ENCODE peak calls at places on chromosomes 11 and 22, in eight cellular contexts. One of them, this sample, is unnamed.
A peak's percentile ranks its signal among the peaks of the same experiment; 100 is the strongest.

GRCh38 chr11:83033972-83034672 is 37.6 kb downstream of the RAB30 start:
- DNase-seq in fibroblast of lung: peak; percentile 89
- DNase-seq in CD4-positive, alpha-beta memory T cell: no peak
- DNase-seq in testis: peak; percentile 32
- DNase-seq in tibial artery: peak; percentile 58
- DNase-seq in gastrocnemius medialis: peak; percentile 86
- DNase-seq in CD4-positive, alpha-beta T cell: no peak
- DNase-seq in caudate nucleus: no peak
- DNase-seq in this sample: peak; percentile 94

GRCh38 chr11:8789864-8790263 is 107.3 kb downstream of the RPL27A start:
- DNase-seq in caudate nucleus: no peak
- DNase-seq in tibial artery: no peak
- DNase-seq in gastrocnemius medialis: no peak
- DNase-seq in fibroblast of lung: no peak
- DNase-seq in testis: no peak
- DNase-seq in CD4-positive, alpha-beta T cell: no peak
- DNase-seq in CD4-positive, alpha-beta memory T cell: no peak
- DNase-seq in this sample: no peak

GRCh38 chr11:6927030-6927617 is 898 bp downstream of the ZNF215 start:
- DNase-seq in caudate nucleus: no peak
- DNase-seq in testis: no peak
- DNase-seq in gastrocnemius medialis: no peak
- DNase-seq in tibial artery: no peak
- DNase-seq in CD4-positive, alpha-beta T cell: no peak
- DNase-seq in CD4-positive, alpha-beta memory T cell: no peak
- DNase-seq in fibroblast of lung: peak; percentile 17
- DNase-seq in this sample: no peak

GRCh38 chr22:50526849-50527801 is 1.7 kb upstream of the SCO2 start:
- DNase-seq in tibial artery: peak; percentile 66
- DNase-seq in caudate nucleus: no peak
- DNase-seq in gastrocnemius medialis: peak; percentile 45
- DNase-seq in CD4-positive, alpha-beta memory T cell: no peak
- DNase-seq in CD4-positive, alpha-beta T cell: no peak
- DNase-seq in testis: no peak
- DNase-seq in fibroblast of lung: peak; percentile 35
- DNase-seq in this sample: peak; percentile 58

GRCh38 chr11:26599421-26599820 is 27.4 kb upstream of the MUC15 start:
- DNase-seq in testis: no peak
- DNase-seq in CD4-positive, alpha-beta memory T cell: no peak
- DNase-seq in tibial artery: no peak
- DNase-seq in CD4-positive, alpha-beta T cell: no peak
- DNase-seq in fibroblast of lung: peak; percentile 89
- DNase-seq in caudate nucleus: no peak
- DNase-seq in gastrocnemius medialis: no peak
- DNase-seq in this sample: no peak

GRCh38 chr11:69683764-69684333 is 8.7 kb upstream of the LTO1 start:
- DNase-seq in CD4-positive, alpha-beta memory T cell: no peak
- DNase-seq in testis: no peak
- DNase-seq in CD4-positive, alpha-beta T cell: no peak
- DNase-seq in caudate nucleus: no peak
- DNase-seq in fibroblast of lung: no peak
- DNase-seq in tibial artery: no peak
- DNase-seq in gastrocnemius medialis: no peak
- DNase-seq in this sample: no peak

GRCh38 chr22:25582946-25583345 is 18.5 kb downstream of the GRK3 start:
- DNase-seq in CD4-positive, alpha-beta T cell: no peak
- DNase-seq in caudate nucleus: no peak
- DNase-seq in tibial artery: no peak
- DNase-seq in testis: no peak
- DNase-seq in gastrocnemius medialis: no peak
- DNase-seq in CD4-positive, alpha-beta memory T cell: no peak
- DNase-seq in fibroblast of lung: peak; percentile 19
- DNase-seq in this sample: peak; percentile 65

GRCh38 chr11:88469828-88470227 is 132.3 kb upstream of the CTSC start:
- DNase-seq in gastrocnemius medialis: no peak
- DNase-seq in fibroblast of lung: no peak
- DNase-seq in testis: no peak
- DNase-seq in caudate nucleus: no peak
- DNase-seq in CD4-positive, alpha-beta memory T cell: no peak
- DNase-seq in CD4-positive, alpha-beta T cell: no peak
- DNase-seq in tibial artery: no peak
- DNase-seq in this sample: no peak

GRCh38 chr22:19181786-19182471 is 3.4 kb upstream of the SLC25A1 start:
- DNase-seq in CD4-positive, alpha-beta T cell: no peak
- DNase-seq in fibroblast of lung: no peak
- DNase-seq in CD4-positive, alpha-beta memory T cell: no peak
- DNase-seq in caudate nucleus: no peak
- DNase-seq in gastrocnemius medialis: no peak
- DNase-seq in tibial artery: no peak
- DNase-seq in testis: no peak
- DNase-seq in this sample: no peak

GRCh38 chr11:82996966-82997606 is 74.6 kb downstream of the RAB30 start:
- DNase-seq in gastrocnemius medialis: peak; percentile 52
- DNase-seq in testis: no peak
- DNase-seq in CD4-positive, alpha-beta T cell: no peak
- DNase-seq in fibroblast of lung: no peak
- DNase-seq in CD4-positive, alpha-beta memory T cell: no peak
- DNase-seq in caudate nucleus: no peak
- DNase-seq in tibial artery: no peak
- DNase-seq in this sample: peak; percentile 69

GRCh38 chr11:111069076-111069475 is 176.4 kb upstream of the POU2AF2 start:
- DNase-seq in fibroblast of lung: peak; percentile 75
- DNase-seq in CD4-positive, alpha-beta memory T cell: no peak
- DNase-seq in tibial artery: no peak
- DNase-seq in caudate nucleus: no peak
- DNase-seq in CD4-positive, alpha-beta T cell: no peak
- DNase-seq in testis: no peak
- DNase-seq in gastrocnemius medialis: no peak
- DNase-seq in this sample: peak; percentile 16

GRCh38 chr22:45552580-45553332 is 50.1 kb downstream of the FBLN1 start:
- DNase-seq in CD4-positive, alpha-beta T cell: no peak
- DNase-seq in fibroblast of lung: peak; percentile 97
- DNase-seq in gastrocnemius medialis: no peak
- DNase-seq in CD4-positive, alpha-beta memory T cell: no peak
- DNase-seq in testis: peak; percentile 62
- DNase-seq in caudate nucleus: peak; percentile 39
- DNase-seq in tibial artery: peak; percentile 56
- DNase-seq in this sample: peak; percentile 84

GRCh38 chr11:17972987-17973386 is 39.9 kb downstream of the SERGEF start:
- DNase-seq in CD4-positive, alpha-beta memory T cell: no peak
- DNase-seq in testis: peak; percentile 50
- DNase-seq in CD4-positive, alpha-beta T cell: no peak
- DNase-seq in caudate nucleus: peak; percentile 52
- DNase-seq in tibial artery: peak; percentile 31
- DNase-seq in gastrocnemius medialis: peak; percentile 67
- DNase-seq in fibroblast of lung: peak; percentile 94
- DNase-seq in this sample: peak; percentile 95

GRCh38 chr11:33655842-33656600 is 44.6 kb downstream of the C11orf91 start:
- DNase-seq in gastrocnemius medialis: no peak
- DNase-seq in caudate nucleus: no peak
- DNase-seq in testis: no peak
- DNase-seq in tibial artery: no peak
- DNase-seq in fibroblast of lung: no peak
- DNase-seq in CD4-positive, alpha-beta T cell: no peak
- DNase-seq in CD4-positive, alpha-beta memory T cell: no peak
- DNase-seq in this sample: no peak

GRCh38 chr11:25758145-25758661 is 573.7 kb upstream of the ANO3 start:
- DNase-seq in CD4-positive, alpha-beta T cell: no peak
- DNase-seq in tibial artery: no peak
- DNase-seq in CD4-positive, alpha-beta memory T cell: no peak
- DNase-seq in testis: no peak
- DNase-seq in fibroblast of lung: no peak
- DNase-seq in gastrocnemius medialis: no peak
- DNase-seq in caudate nucleus: no peak
- DNase-seq in this sample: no peak

GRCh38 chr11:62012451-62013265 is 45.2 kb upstream of the FTH1 start:
- DNase-seq in tibial artery: no peak
- DNase-seq in CD4-positive, alpha-beta T cell: no peak
- DNase-seq in fibroblast of lung: peak; percentile 28
- DNase-seq in gastrocnemius medialis: no peak
- DNase-seq in caudate nucleus: no peak
- DNase-seq in CD4-positive, alpha-beta memory T cell: no peak
- DNase-seq in testis: no peak
- DNase-seq in this sample: no peak

GRCh38 chr11:44863231-44863630 is 87.5 kb downstream of the TP53I11 start:
- DNase-seq in testis: no peak
- DNase-seq in caudate nucleus: no peak
- DNase-seq in fibroblast of lung: no peak
- DNase-seq in CD4-positive, alpha-beta T cell: no peak
- DNase-seq in tibial artery: no peak
- DNase-seq in CD4-positive, alpha-beta memory T cell: no peak
- DNase-seq in gastrocnemius medialis: no peak
- DNase-seq in this sample: no peak

GRCh38 chr22:30251661-30252226 is 5.2 kb upstream of the LIF start:
- DNase-seq in gastrocnemius medialis: no peak
- DNase-seq in fibroblast of lung: peak; percentile 36
- DNase-seq in CD4-positive, alpha-beta T cell: no peak
- DNase-seq in caudate nucleus: no peak
- DNase-seq in CD4-positive, alpha-beta memory T cell: no peak
- DNase-seq in testis: no peak
- DNase-seq in tibial artery: no peak
- DNase-seq in this sample: peak; percentile 51

GRCh38 chr22:38873469-38874411 is 1.7 kb upstream of the CBX6 start:
- DNase-seq in CD4-positive, alpha-beta memory T cell: peak; percentile 11
- DNase-seq in fibroblast of lung: no peak
- DNase-seq in tibial artery: no peak
- DNase-seq in gastrocnemius medialis: no peak
- DNase-seq in caudate nucleus: no peak
- DNase-seq in CD4-positive, alpha-beta T cell: peak; percentile 39
- DNase-seq in testis: no peak
- DNase-seq in this sample: no peak

GRCh38 chr11:65393513-65394079 is 7.2 kb downstream of the FRMD8 start:
- DNase-seq in tibial artery: no peak
- DNase-seq in testis: no peak
- DNase-seq in gastrocnemius medialis: no peak
- DNase-seq in caudate nucleus: no peak
- DNase-seq in CD4-positive, alpha-beta memory T cell: no peak
- DNase-seq in fibroblast of lung: no peak
- DNase-seq in CD4-positive, alpha-beta T cell: no peak
- DNase-seq in this sample: no peak
- H3K27ac ChIP-seq in tibial artery: no peak overlapping the region
- H3K27ac ChIP-seq in testis: no peak overlapping the region
- H3K27ac ChIP-seq in gastrocnemius medialis: no peak overlapping the region
- H3K27ac ChIP-seq in caudate nucleus: no peak overlapping the region
- H3K27ac ChIP-seq in CD4-positive, alpha-beta memory T cell: no peak overlapping the region
- H3K27ac ChIP-seq in fibroblast of lung: no peak overlapping the region
- H3K27ac ChIP-seq in CD4-positive, alpha-beta T cell: no peak overlapping the region
- H3K27ac ChIP-seq in this sample: no peak overlapping the region

GRCh38 chr22:29166180-29166579 is 39.5 kb upstream of the EMID1 start:
- DNase-seq in fibroblast of lung: no peak
- DNase-seq in gastrocnemius medialis: no peak
- DNase-seq in caudate nucleus: no peak
- DNase-seq in CD4-positive, alpha-beta memory T cell: no peak
- DNase-seq in tibial artery: no peak
- DNase-seq in CD4-positive, alpha-beta T cell: no peak
- DNase-seq in testis: no peak
- DNase-seq in this sample: no peak
- H3K27ac ChIP-seq in fibroblast of lung: no peak overlapping the region
- H3K27ac ChIP-seq in gastrocnemius medialis: no peak overlapping the region
- H3K27ac ChIP-seq in caudate nucleus: no peak overlapping the region
- H3K27ac ChIP-seq in CD4-positive, alpha-beta memory T cell: no peak overlapping the region
- H3K27ac ChIP-seq in tibial artery: no peak overlapping the region
- H3K27ac ChIP-seq in CD4-positive, alpha-beta T cell: no peak overlapping the region
- H3K27ac ChIP-seq in testis: no peak overlapping the region
- H3K27ac ChIP-seq in this sample: no peak overlapping the region

DNA sequence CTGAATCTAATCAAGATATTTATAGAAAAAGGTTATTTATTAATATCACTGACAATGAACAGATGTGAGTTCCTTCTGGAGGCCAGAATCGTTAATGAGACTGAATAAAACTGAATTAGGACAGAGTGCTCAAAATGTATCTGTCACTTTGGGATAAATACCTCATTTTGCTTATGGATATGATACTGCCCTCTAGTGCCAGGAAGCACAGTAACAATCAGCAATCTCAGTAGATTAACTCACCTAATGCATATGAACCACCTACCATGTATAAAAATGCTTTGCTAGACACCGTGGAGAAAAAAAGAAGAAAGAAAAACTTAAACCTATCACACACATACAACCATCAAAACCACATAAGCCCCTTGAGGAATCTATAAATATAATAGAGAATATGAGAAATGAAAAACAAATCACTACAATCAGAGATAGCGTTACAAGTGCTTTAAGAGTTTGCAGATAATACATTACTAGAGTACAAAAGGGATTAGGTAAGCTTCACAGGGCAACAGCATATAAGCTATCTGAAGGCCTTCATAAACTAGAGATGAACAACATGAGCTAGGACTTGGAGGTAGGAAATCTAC is 117.4 kb downstream of the SGSM3 start:
- DNase-seq in CD4-positive, alpha-beta memory T cell: peak; percentile 45
- DNase-seq in fibroblast of lung: peak; percentile 61
- DNase-seq in tibial artery: no peak
- DNase-seq in gastrocnemius medialis: no peak
- DNase-seq in caudate nucleus: no peak
- DNase-seq in testis: no peak
- DNase-seq in CD4-positive, alpha-beta T cell: no peak
- DNase-seq in this sample: peak; percentile 42
- H3K27ac ChIP-seq in CD4-positive, alpha-beta memory T cell: no peak overlapping the region
- H3K27ac ChIP-seq in fibroblast of lung: no peak overlapping the region
- H3K27ac ChIP-seq in tibial artery: peak overlapping the region; percentile 61
- H3K27ac ChIP-seq in gastrocnemius medialis: peak overlapping the region; percentile 74
- H3K27ac ChIP-seq in caudate nucleus: no peak overlapping the region
- H3K27ac ChIP-seq in testis: no peak overlapping the region
- H3K27ac ChIP-seq in CD4-positive, alpha-beta T cell: no peak overlapping the region
- H3K27ac ChIP-seq in this sample: no peak overlapping the region

GRCh38 chr11:71153005-71153395 is 99.4 kb downstream of the SHANK2 start:
- DNase-seq in testis: peak; percentile 30
- DNase-seq in tibial artery: no peak
- DNase-seq in CD4-positive, alpha-beta memory T cell: no peak
- DNase-seq in gastrocnemius medialis: no peak
- DNase-seq in fibroblast of lung: peak; percentile 9
- DNase-seq in caudate nucleus: no peak
- DNase-seq in CD4-positive, alpha-beta T cell: no peak
- DNase-seq in this sample: no peak

GRCh38 chr11:71151561-71151960 is 100.8 kb downstream of the SHANK2 start:
- DNase-seq in fibroblast of lung: no peak
- DNase-seq in testis: no peak
- DNase-seq in caudate nucleus: no peak
- DNase-seq in tibial artery: no peak
- DNase-seq in CD4-positive, alpha-beta memory T cell: no peak
- DNase-seq in gastrocnemius medialis: no peak
- DNase-seq in CD4-positive, alpha-beta T cell: no peak
- DNase-seq in this sample: no peak

GRCh38 chr11:71156301-71156700 is 96.1 kb downstream of the SHANK2 start:
- DNase-seq in CD4-positive, alpha-beta T cell: no peak
- DNase-seq in caudate nucleus: no peak
- DNase-seq in gastrocnemius medialis: no peak
- DNase-seq in CD4-positive, alpha-beta memory T cell: no peak
- DNase-seq in fibroblast of lung: no peak
- DNase-seq in tibial artery: peak; percentile 5
- DNase-seq in testis: no peak
- DNase-seq in this sample: no peak

GRCh38 chr11:71155846-71156245 is 96.5 kb downstream of the SHANK2 start:
- DNase-seq in tibial artery: peak; percentile 11
- DNase-seq in CD4-positive, alpha-beta T cell: no peak
- DNase-seq in testis: no peak
- DNase-seq in fibroblast of lung: no peak
- DNase-seq in gastrocnemius medialis: no peak
- DNase-seq in caudate nucleus: no peak
- DNase-seq in CD4-positive, alpha-beta memory T cell: no peak
- DNase-seq in this sample: no peak

GRCh38 chr11:71154406-71154805 is 98.0 kb downstream of the SHANK2 start:
- DNase-seq in fibroblast of lung: no peak
- DNase-seq in gastrocnemius medialis: no peak
- DNase-seq in testis: no peak
- DNase-seq in caudate nucleus: no peak
- DNase-seq in tibial artery: peak; percentile 0
- DNase-seq in CD4-positive, alpha-beta T cell: no peak
- DNase-seq in CD4-positive, alpha-beta memory T cell: no peak
- DNase-seq in this sample: no peak
- H3K27ac ChIP-seq in fibroblast of lung: no peak overlapping the region
- H3K27ac ChIP-seq in gastrocnemius medialis: no peak overlapping the region
- H3K27ac ChIP-seq in testis: no peak overlapping the region
- H3K27ac ChIP-seq in caudate nucleus: no peak overlapping the region
- H3K27ac ChIP-seq in tibial artery: no peak overlapping the region
- H3K27ac ChIP-seq in CD4-positive, alpha-beta T cell: no peak overlapping the region
- H3K27ac ChIP-seq in CD4-positive, alpha-beta memory T cell: no peak overlapping the region
- H3K27ac ChIP-seq in this sample: no peak overlapping the region